ENCODE peak calls at places on chromosome 21, in nine cellular contexts. O is kidney epithelial cell; P is GM13977; R is NCI-H510A; X is GM06990; T is stimulated activated CD4-positive, alpha-beta T cell treated with anti-CD3 and anti-CD28 coated beads, TNF-alpha, amount 100 ng/mL, for 24 hours; H is activated CD8-positive, alpha-beta memory T cell treated with anti-CD3 and anti-CD28 coated beads for 4 hours; B is sigmoid colon; E is HCEC 1CT. M is an unnamed sample.

GRCh38 chr21:40765771-40766170 is 81.2 kb downstream of the DSCAM start:
- DNase-seq in P (no peak), B (no peak), T (no peak), O (no peak), E (no peak), H (no peak), X (no peak), R (no peak), M (no peak)

GRCh38 chr21:14841511-14842472 is 223.0 kb downstream of the NRIP1 start:
- DNase-seq in T (no peak), R (no peak), O (no peak), X (no peak), P (no peak), E (no peak), H (no peak), B (no peak), M (no peak)

GRCh38 chr21:20253261-20253660 is 744.9 kb upstream of the NCAM2 start:
- DNase-seq in T (no peak), E (no peak), H (no peak), B (no peak), P (no peak), X (no peak), O (no peak), R (no peak), M (no peak)

GRCh38 chr21:15250384-15250783 is 185.6 kb upstream of the NRIP1 start:
- DNase-seq in B (no peak), H (no peak), X (no peak), R (no peak), P (no peak), T (no peak), O (peak), E (peak), M (no peak)

GRCh38 chr21:27813750-27814149 is 846.9 kb upstream of the ADAMTS5 start:
- DNase-seq in X (no peak), E (peak), P (no peak), T (no peak), H (no peak), B (peak), O (no peak), R (no peak), M (peak)

GRCh38 chr21:34911360-34911759 is 137.7 kb downstream of the RUNX1 start:
- DNase-seq in P (no peak), O (no peak), T (no peak), H (no peak), E (no peak), B (no peak), R (no peak), X (no peak), M (no peak)

GRCh38 chr21:20083925-20084324 is 914.3 kb upstream of the NCAM2 start:
- DNase-seq in H (no peak), R (no peak), T (no peak), O (no peak), B (no peak), E (no peak), P (no peak), X (no peak), M (no peak)

GRCh38 chr21:46633561-46633960 is 1.9 kb upstream of the PRMT2 start:
- DNase-seq in R (no peak), O (no peak), H (no peak), P (no peak), B (no peak), E (no peak), T (no peak), X (no peak), M (no peak)

GRCh38 chr21:34845521-34846213 is 176.9 kb downstream of the CLIC6 start:
- DNase-seq in O (peak), P (peak), E (peak), X (peak), B (no peak), H (no peak), T (peak), R (no peak), M (no peak)

GRCh38 chr21:34935452-34935851 is 113.7 kb downstream of the RUNX1 start:
- DNase-seq in R (no peak), X (no peak), P (no peak), O (no peak), T (no peak), H (no peak), E (peak), B (no peak), M (no peak)

GRCh38 chr21:28442624-28443023 is 550.1 kb downstream of the LTN1 start:
- DNase-seq in B (no peak), X (no peak), H (no peak), E (peak), O (peak), R (no peak), T (no peak), P (no peak), M (no peak)

GRCh38 chr21:17818158-17819113 is 720 bp downstream of the C21orf91 start:
- DNase-seq in O (no peak), B (peak), R (no peak), T (peak), H (no peak), X (peak), P (peak), E (peak), M (peak)

GRCh38 chr21:33767236-33767635 is 124.9 kb downstream of the ITSN1 start:
- DNase-seq in B (no peak), T (no peak), X (no peak), O (peak), H (no peak), R (no peak), P (no peak), E (no peak), M (no peak)

GRCh38 chr21:42413500-42413899 is 9.8 kb downstream of the UBASH3A start:
- DNase-seq in E (no peak), X (no peak), R (no peak), O (no peak), P (no peak), H (no peak), T (peak), B (no peak), M (no peak)

GRCh38 chr21:36635991-36636390 is 62.9 kb upstream of the SIM2 start:
- DNase-seq in E (no peak), X (no peak), R (no peak), O (no peak), B (no peak), T (no peak), P (no peak), H (no peak), M (no peak)

GRCh38 chr21:36663033-36663855 is 35.7 kb upstream of the SIM2 start:
- DNase-seq in H (no peak), R (no peak), O (no peak), B (no peak), X (no peak), E (no peak), P (no peak), T (no peak), M (no peak)

GRCh38 chr21:45299864-45300785 is 12.4 kb upstream of the POFUT2 start:
- DNase-seq in B (peak), H (no peak), R (no peak), P (no peak), O (no peak), E (no peak), T (no peak), X (no peak), M (peak)

GRCh38 chr21:42854246-42855010 is 24.9 kb downstream of the WDR4 start:
- DNase-seq in O (no peak), E (no peak), R (no peak), T (no peak), B (no peak), P (no peak), H (no peak), X (no peak), M (no peak)

M was measured in sciatic nerve.